ENCODE peak calls at places on chromosomes 3 and 15, in four cellular contexts. T, M, P and U are unnamed samples.

GRCh38 chr3:116032176-116032575 is 408.9 kb downstream of the GAP43 start:
- DNase-seq in T (no peak), P (no peak), M (no peak), U (no peak)

GRCh38 chr3:104635872-104636580 is 730.7 kb upstream of the ALCAM start:
- DNase-seq in M (peak), P (no peak), T (no peak), U (no peak)

GRCh38 chr15:22903427-22903826 is 65.0 kb downstream of the NIPA2 start:
- DNase-seq in T (no peak), P (no peak), M (no peak), U (no peak)

GRCh38 chr15:31537770-31538592 is 211.3 kb downstream of the KLF13 start:
- DNase-seq in T (no peak), P (no peak), M (no peak), U (no peak)

GRCh38 chr15:65286069-65286703 is 497 bp downstream of the PARP16 start:
- DNase-seq in T (no peak), P (peak), M (peak), U (no peak)

GRCh38 chr3:13537926-13538325 is 11.0 kb upstream of the FBLN2 start:
- DNase-seq in M (peak), T (peak), P (no peak), U (no peak)

GRCh38 chr15:59966262-59966661 is 37.8 kb upstream of the FOXB1 start:
- DNase-seq in P (no peak), T (no peak), M (no peak), U (no peak)

GRCh38 chr15:31376511-31376910 is 49.9 kb downstream of the KLF13 start:
- DNase-seq in P (no peak), T (no peak), M (no peak), U (no peak)

GRCh38 chr3:17183951-17184550 is 299.3 kb downstream of the PLCL2 start:
- DNase-seq in T (no peak), P (no peak), M (peak), U (no peak)

GRCh38 chr3:110246796-110247369 is 824.7 kb upstream of the NECTIN3 start:
- DNase-seq in M (no peak), T (no peak), P (no peak), U (no peak)

GRCh38 chr3:9067352-9067975 is 104.2 kb upstream of the RAD18 start:
- DNase-seq in T (no peak), P (no peak), M (peak), U (no peak)

GRCh38 chr3:107524214-107525100 is 1.7 kb downstream of the BBX start:
- DNase-seq in P (peak), T (peak), M (peak), U (peak)

GRCh38 chr3:94360982-94361381 is 298.1 kb downstream of the NSUN3 start:
- DNase-seq in M (no peak), P (peak), T (no peak), U (no peak)

GRCh38 chr3:159749406-159749805 is 239.2 kb upstream of the IL12A start:
- DNase-seq in M (no peak), P (no peak), T (no peak), U (no peak)

GRCh38 chr3:120743556-120744195 is 1.1 kb downstream of the GTF2E1 start:
- DNase-seq in T (no peak), M (peak), P (no peak), U (no peak)

GRCh38 chr3:192108820-192109219 is 618.5 kb downstream of the FGF12 start:
- DNase-seq in T (no peak), P (no peak), M (no peak), U (no peak)

GRCh38 chr3:129994883-129995559 is 20.5 kb downstream of the TRH start:
- DNase-seq in T (no peak), M (no peak), P (no peak), U (no peak)

GRCh38 chr3:57130426-57131209 is 34.5 kb downstream of the IL17RD start:
- DNase-seq in P (peak), M (peak), T (no peak), U (no peak)
- H3K4me3 ChIP-seq in P (no peak), M (no peak), T (no peak), U (no peak)

GRCh38 chr3:149902498-149903139 is 68.1 kb downstream of the PFN2 start:
- DNase-seq in T (no peak), P (no peak), M (no peak), U (no peak)
- TF ChIP-seq CTCF in T (no peak), P (peak), M (peak), U (no peak)

DNA sequence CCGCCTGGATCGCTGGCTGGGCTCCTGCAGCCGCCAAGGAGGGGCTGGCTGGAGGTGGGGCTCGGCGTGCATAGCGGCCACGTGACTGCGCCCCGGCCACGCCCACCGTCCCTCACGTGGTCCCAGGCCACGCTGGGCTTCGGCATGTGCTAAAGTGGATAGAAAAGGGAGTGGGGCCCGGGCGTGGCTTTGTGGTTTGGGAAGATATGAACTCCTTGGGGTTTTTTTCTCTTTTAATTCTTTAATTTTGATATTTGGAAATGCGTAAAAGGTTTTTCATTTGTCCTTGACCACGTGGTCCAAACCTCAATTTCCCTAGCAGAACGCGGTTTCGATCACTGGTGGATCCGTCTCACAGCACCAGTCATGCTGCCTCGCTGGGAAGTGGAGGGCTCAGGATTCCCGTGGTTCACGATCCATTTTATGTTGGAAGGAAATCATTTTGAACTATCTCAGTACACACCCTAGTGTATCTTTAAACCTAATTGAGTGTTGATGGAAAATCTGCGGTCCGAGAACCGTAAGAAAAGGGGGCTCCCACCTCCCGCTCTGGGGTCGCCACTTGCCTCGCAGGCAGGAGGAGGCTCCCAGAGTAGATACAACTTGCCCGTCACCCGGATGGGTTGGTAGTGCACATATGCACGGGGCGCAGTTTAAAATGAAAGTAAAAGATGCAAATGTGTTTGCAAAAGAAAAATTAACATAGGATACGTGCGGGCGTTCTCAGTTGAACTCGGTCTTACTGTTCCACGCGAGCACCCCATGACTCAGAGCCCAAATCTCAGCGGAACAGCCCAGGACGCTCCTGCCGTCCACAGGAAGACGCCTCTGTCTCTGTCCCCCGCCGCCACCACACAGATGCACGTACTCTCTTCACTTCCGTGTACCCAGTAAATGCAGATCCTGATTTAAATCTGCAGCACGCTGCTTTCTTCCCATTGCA is 141.9 kb downstream of the PGPEP1L start:
- DNase-seq in M (peak), P (peak), T (no peak), U (peak)
- H3K4me3 ChIP-seq in M (peak), P (peak), T (peak), U (peak)

DNA sequence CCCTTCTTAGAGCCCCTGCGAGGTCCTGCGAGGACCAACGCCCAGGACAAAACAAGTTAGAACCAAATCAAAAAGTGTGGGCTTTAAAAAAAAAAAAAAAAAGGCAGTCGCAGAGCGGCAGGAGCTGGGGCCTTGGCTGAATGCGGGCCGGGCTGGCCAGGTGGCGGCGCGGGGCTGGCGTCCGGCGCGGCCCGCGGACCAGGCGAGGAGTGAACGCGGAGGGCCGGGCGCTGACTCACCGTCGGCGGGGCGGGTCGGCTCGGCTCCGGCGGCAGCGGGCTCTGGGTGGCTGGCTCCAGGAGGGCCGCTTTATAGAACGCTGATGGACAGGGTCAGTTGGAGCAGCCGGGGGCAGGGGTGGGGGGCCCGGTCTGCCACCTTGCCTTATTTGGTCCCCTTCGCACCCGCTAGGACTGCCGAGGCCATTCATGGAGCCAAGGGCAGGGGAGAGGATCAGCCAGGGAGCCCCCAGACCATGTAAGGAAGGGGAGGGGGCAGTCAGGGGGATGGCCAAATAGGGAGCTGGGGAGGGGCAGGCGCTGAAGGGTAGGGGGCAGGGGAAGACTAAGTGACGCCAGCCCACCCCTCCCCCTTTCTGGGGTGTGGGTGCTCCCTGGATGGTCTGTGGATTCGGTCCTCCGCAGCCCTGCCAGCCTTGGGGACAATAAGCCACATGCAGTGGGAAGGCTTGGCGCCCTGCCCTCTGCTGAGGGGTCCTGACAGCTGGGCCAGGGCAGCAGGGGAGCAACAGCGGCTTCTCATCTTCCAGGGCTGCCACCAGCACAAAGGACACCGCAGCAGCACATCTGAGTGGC is at the start of gene ACTC1:
- DNase-seq in T (no peak), P (peak), M (peak), U (no peak)
- TF ChIP-seq CTCF in T (no peak), P (no peak), M (peak), U (no peak)

GRCh38 chr3:69200384-69201068 is 78.1 kb upstream of the LMOD3 start:
- DNase-seq in P (no peak), M (peak), T (no peak), U (no peak)
- H3K4me3 ChIP-seq in P (peak), M (peak), T (peak), U (peak)

GRCh38 chr3:63467392-63467791 is 185.1 kb upstream of the SNTN start:
- DNase-seq in P (no peak), M (no peak), T (no peak), U (no peak)

GRCh38 chr3:63456901-63457300 is 178.8 kb downstream of the SYNPR start:
- DNase-seq in P (no peak), T (no peak), M (no peak), U (no peak)

GRCh38 chr3:63458405-63458804 is 180.3 kb downstream of the SYNPR start:
- DNase-seq in P (no peak), T (no peak), M (no peak), U (no peak)

GRCh38 chr3:63462732-63463131 is 184.6 kb downstream of the SYNPR start:
- DNase-seq in P (no peak), T (no peak), M (no peak), U (no peak)
- TF ChIP-seq CTCF in P (no peak), T (no peak), M (no peak), U (no peak)

DNA sequence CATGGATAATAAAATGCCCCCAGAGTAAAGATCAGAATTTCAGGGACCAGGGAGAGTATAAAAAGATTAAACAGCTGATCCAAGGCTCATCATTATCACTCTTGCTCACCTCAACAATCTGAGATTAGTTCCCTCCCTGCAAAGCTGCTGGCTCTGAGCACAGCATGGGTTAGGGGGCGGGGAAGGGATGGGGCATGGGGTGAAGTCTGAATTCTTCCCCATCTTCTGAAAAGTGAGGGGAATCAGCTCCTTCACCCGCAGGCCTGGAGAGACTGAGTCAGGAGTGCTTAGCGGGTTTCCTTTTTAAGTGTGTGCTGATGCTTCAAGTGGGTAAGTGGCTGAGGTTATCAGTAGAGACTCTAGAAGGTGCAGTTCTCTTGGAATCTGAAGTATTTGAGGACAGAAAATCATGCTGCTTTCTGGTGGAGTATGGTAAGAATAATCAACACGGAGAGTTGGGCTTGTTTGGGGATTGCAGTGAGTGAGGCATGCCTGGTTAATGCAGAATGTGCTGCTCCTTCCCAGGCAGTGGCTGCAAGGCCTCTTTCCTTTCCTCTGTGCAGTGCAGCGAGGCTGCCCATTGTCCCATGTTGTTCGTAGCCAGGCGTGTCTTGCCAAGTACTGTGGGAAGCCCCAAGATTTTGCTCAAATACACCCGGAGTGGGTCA is 59.2 kb upstream of the TRAK1 start:
- DNase-seq in P (no peak), M (peak), T (no peak), U (no peak)
- H3K4me3 ChIP-seq in P (no peak), M (no peak), T (no peak), U (no peak)